ENCODE peak calls at places on chromosomes 16 and 17, in seven cellular contexts. A is A549, K is HCT116, W is GM23338, J is SK-N-SH, I is GM12878, E is HepG2. V is an unnamed sample.

GRCh38 chr16:10787304-10787703 is 31.3 kb downstream of the TVP23A start:
- DNase-seq in A (no peak), K (no peak), W (no peak), J (no peak), I (no peak), E (no peak), V (no peak)

GRCh38 chr17:54980372-54980771 is 11.8 kb downstream of the STXBP4 start:
- DNase-seq in A (no peak), K (no peak), W (peak; percentile 11), J (no peak), I (no peak), E (no peak), V (no peak)

GRCh38 chr17:74454197-74455024 is 12.0 kb upstream of the CD300A start:
- DNase-seq in A (peak; percentile 48), K (peak; percentile 66), W (peak; percentile 92), J (no peak), I (no peak), E (peak; percentile 80), V (no peak)

GRCh38 chr16:28313587-28313986 is 21.3 kb downstream of the SBK1 start:
- DNase-seq in A (no peak), K (no peak), W (no peak), J (no peak), I (no peak), E (no peak), V (no peak)

GRCh38 chr16:84507011-84507982 is 2.8 kb upstream of the MEAK7 start:
- DNase-seq in A (no peak), K (no peak), W (no peak), J (no peak), I (peak; percentile 45), E (no peak), V (peak; percentile 59)

GRCh38 chr17:4696432-4696796 is 7.5 kb downstream of the PELP1 start:
- DNase-seq in A (no peak), K (no peak), W (no peak), J (no peak), I (peak; percentile 55), E (no peak), V (peak; percentile 31)

GRCh38 chr16:17939052-17939673 is 397.4 kb downstream of the NPIPA8 start:
- DNase-seq in A (no peak), K (no peak), W (no peak), J (no peak), I (no peak), E (no peak), V (no peak)

GRCh38 chr16:85178596-85178995 is 66.3 kb upstream of the CIBAR2 start:
- DNase-seq in A (no peak), K (no peak), W (no peak), J (no peak), I (no peak), E (no peak), V (no peak)

GRCh38 chr16:2897110-2897509 is 14.1 kb downstream of the FLYWCH2 start:
- DNase-seq in A (no peak), K (no peak), W (no peak), J (no peak), I (no peak), E (no peak), V (no peak)

GRCh38 chr16:81405702-81406113 is 38.9 kb upstream of the CMIP start:
- DNase-seq in A (peak; percentile 96), K (peak; percentile 99), W (peak; percentile 69), J (no peak), I (no peak), E (peak; percentile 91), V (no peak)

GRCh38 chr17:19752216-19753048 is 4.3 kb upstream of the ALDH3A1 start:
- DNase-seq in A (no peak), K (no peak), W (no peak), J (no peak), I (no peak), E (no peak), V (no peak)
- TF ChIP-seq REST in A (no peak), K (no peak), W (no peak), J (no peak), I (no peak), E (no peak), V (no peak)

DNA sequence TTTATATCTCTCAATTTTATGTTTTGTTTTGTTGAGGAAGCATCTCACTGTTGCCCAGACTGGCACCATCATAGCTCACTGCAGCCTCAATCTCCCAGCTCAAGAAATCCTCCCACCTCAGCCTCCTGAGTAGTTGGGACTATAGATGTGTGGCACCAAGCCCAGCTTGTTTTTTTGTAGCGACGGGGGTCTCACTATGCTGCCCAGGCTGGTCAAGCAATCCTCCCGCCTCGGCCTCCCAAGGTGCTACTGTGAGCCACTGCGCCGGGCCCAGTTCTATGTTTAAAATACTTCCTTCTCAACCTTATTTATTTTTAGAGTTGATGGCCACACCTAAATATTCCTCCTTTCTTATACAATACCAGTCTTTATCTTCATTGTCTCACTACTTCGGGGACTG is 1.9 kb upstream of the NFE2L1 start:
- DNase-seq in A (no peak), K (no peak), W (no peak), J (no peak), I (no peak), E (no peak), V (no peak)
- H3K4me3 ChIP-seq in A (peak overlapping the region; percentile 79), K (no peak overlapping the region), W (peak overlapping the region; percentile 90), J (peak overlapping the region; percentile 77), I (peak overlapping the region; percentile 84), E (no peak overlapping the region), V (peak overlapping the region; percentile 50)

DNA sequence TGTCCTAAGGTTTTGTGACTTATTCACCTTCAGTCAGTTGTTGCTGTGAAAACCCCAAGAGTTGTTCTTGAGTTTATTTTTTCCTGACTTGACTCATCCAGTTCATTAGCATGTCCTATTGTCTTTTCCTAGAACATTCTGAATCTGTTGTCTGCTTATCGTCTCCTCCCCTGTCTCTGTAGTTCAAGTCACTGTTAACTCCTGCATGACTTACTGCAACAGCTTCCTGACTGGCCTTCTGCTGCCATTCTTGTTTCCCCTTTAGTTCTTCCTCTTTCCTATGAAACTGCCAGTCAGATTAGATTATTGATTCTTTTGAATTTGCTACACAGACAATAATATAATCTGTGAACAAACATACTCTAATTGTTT is 161.5 kb downstream of the FTO start:
- DNase-seq in A (peak; percentile 3), K (peak; percentile 7), W (peak; percentile 49), J (no peak), I (peak; percentile 32), E (no peak), V (peak; percentile 30)
- TF ChIP-seq REST in A (no peak), K (no peak), W (no peak), J (no peak), I (no peak), E (no peak), V (no peak)

DNA sequence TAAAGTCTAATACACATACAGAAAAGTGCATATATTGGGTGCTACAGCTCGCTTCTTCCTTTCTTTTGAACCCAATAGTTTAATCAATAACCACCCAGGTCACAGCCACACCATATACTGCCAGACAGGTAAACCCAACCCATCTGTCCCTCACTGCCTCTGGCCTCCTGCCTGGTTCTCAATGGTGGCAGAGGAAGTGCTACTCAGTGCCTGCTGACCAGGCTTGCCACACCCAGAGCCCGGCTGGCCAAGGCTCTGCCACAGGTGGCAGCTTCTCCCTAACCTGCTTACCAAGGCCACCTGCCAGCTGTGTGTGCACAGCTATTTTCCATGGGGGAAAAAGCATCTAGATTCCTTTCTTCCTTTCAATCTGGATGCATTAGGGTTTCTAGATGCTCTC is 584 bp downstream of the PMP22 start:
- DNase-seq in A (no peak), K (no peak), W (no peak), J (no peak), I (no peak), E (no peak), V (no peak)
- H3K4me3 ChIP-seq in A (no peak overlapping the region), K (no peak overlapping the region), W (no peak overlapping the region), J (no peak overlapping the region), I (no peak overlapping the region), E (no peak overlapping the region), V (no peak overlapping the region)